ENCODE peak calls at places on chromosomes 3 and 15, in six cellular contexts. One of them, this sample, is unnamed.

GRCh38 chr3:141426404-141427034 is 58.2 kb downstream of the ZBTB38 start:
- DNase-seq in MG63: no peak
- DNase-seq in stimulated activated CD4-positive, alpha-beta T cell treated with anti-CD3 and anti-CD28 coated beads, TNF-alpha, amount 100 ng/mL, for 24 hours: no peak
- DNase-seq in omental fat pad: no peak
- DNase-seq in glomerular endothelial cell: no peak
- DNase-seq in CD8-positive, alpha-beta T cell: no peak
- DNase-seq in this sample: no peak

GRCh38 chr3:22959593-22959992 is 243.5 kb upstream of the UBE2E2 start:
- DNase-seq in MG63: no peak
- DNase-seq in stimulated activated CD4-positive, alpha-beta T cell treated with anti-CD3 and anti-CD28 coated beads, TNF-alpha, amount 100 ng/mL, for 24 hours: no peak
- DNase-seq in omental fat pad: no peak
- DNase-seq in glomerular endothelial cell: no peak
- DNase-seq in CD8-positive, alpha-beta T cell: no peak
- DNase-seq in this sample: no peak

GRCh38 chr3:24475945-24476344 is 18.7 kb downstream of the THRB start:
- DNase-seq in MG63: peak
- DNase-seq in stimulated activated CD4-positive, alpha-beta T cell treated with anti-CD3 and anti-CD28 coated beads, TNF-alpha, amount 100 ng/mL, for 24 hours: no peak
- DNase-seq in omental fat pad: no peak
- DNase-seq in glomerular endothelial cell: no peak
- DNase-seq in CD8-positive, alpha-beta T cell: no peak
- DNase-seq in this sample: no peak

GRCh38 chr15:31367730-31368344 is 41.2 kb downstream of the KLF13 start:
- DNase-seq in MG63: no peak
- DNase-seq in stimulated activated CD4-positive, alpha-beta T cell treated with anti-CD3 and anti-CD28 coated beads, TNF-alpha, amount 100 ng/mL, for 24 hours: no peak
- DNase-seq in omental fat pad: no peak
- DNase-seq in glomerular endothelial cell: no peak
- DNase-seq in CD8-positive, alpha-beta T cell: no peak
- DNase-seq in this sample: no peak

GRCh38 chr3:132231633-132232032 is 85.6 kb upstream of the ACP3 start:
- DNase-seq in MG63: peak
- DNase-seq in stimulated activated CD4-positive, alpha-beta T cell treated with anti-CD3 and anti-CD28 coated beads, TNF-alpha, amount 100 ng/mL, for 24 hours: no peak
- DNase-seq in omental fat pad: no peak
- DNase-seq in glomerular endothelial cell: no peak
- DNase-seq in CD8-positive, alpha-beta T cell: no peak
- DNase-seq in this sample: peak

GRCh38 chr3:116388867-116389385 is 56.4 kb downstream of the LSAMP start:
- DNase-seq in MG63: no peak
- DNase-seq in stimulated activated CD4-positive, alpha-beta T cell treated with anti-CD3 and anti-CD28 coated beads, TNF-alpha, amount 100 ng/mL, for 24 hours: no peak
- DNase-seq in omental fat pad: no peak
- DNase-seq in glomerular endothelial cell: no peak
- DNase-seq in CD8-positive, alpha-beta T cell: no peak
- DNase-seq in this sample: no peak

GRCh38 chr15:40567111-40567510 is 2.0 kb upstream of the RPUSD2 start:
- DNase-seq in MG63: no peak
- DNase-seq in stimulated activated CD4-positive, alpha-beta T cell treated with anti-CD3 and anti-CD28 coated beads, TNF-alpha, amount 100 ng/mL, for 24 hours: no peak
- DNase-seq in omental fat pad: no peak
- DNase-seq in glomerular endothelial cell: no peak
- DNase-seq in CD8-positive, alpha-beta T cell: no peak
- DNase-seq in this sample: no peak

GRCh38 chr15:73926191-73927002 is at the start of gene LOXL1:
- DNase-seq in MG63: peak
- DNase-seq in stimulated activated CD4-positive, alpha-beta T cell treated with anti-CD3 and anti-CD28 coated beads, TNF-alpha, amount 100 ng/mL, for 24 hours: no peak
- DNase-seq in omental fat pad: no peak
- DNase-seq in glomerular endothelial cell: no peak
- DNase-seq in CD8-positive, alpha-beta T cell: no peak
- DNase-seq in this sample: no peak

GRCh38 chr15:48795901-48796300 is 15.0 kb downstream of the CEP152 start:
- DNase-seq in MG63: no peak
- DNase-seq in stimulated activated CD4-positive, alpha-beta T cell treated with anti-CD3 and anti-CD28 coated beads, TNF-alpha, amount 100 ng/mL, for 24 hours: no peak
- DNase-seq in omental fat pad: no peak
- DNase-seq in glomerular endothelial cell: no peak
- DNase-seq in CD8-positive, alpha-beta T cell: no peak
- DNase-seq in this sample: no peak